ENCODE peak calls at places on chromosomes 12 and 14, in eight cellular contexts. G is HCT116, E is transverse colon, R is upper lobe of left lung, W is Panc1, C is stomach, O is vagina, U is suprapubic skin. T is an unnamed sample.

GRCh38 chr12:3820122-3820521 is 53.1 kb downstream of the PARP11 start:
- DNase-seq in G (no peak), E (no peak), R (no peak), W (no peak), C (no peak), O (no peak), U (no peak), T (no peak)

GRCh38 chr12:108633534-108634224 is at the start of gene SELPLG:
- DNase-seq in G (no peak), E (peak), R (peak), W (no peak), C (peak), O (no peak), U (peak), T (no peak)

GRCh38 chr12:65496617-65497016 is 218.1 kb downstream of the MSRB3 start:
- DNase-seq in G (no peak), E (no peak), R (peak), W (no peak), C (no peak), O (no peak), U (no peak), T (no peak)

GRCh38 chr12:92233346-92234015 is 87.8 kb upstream of the BTG1 start:
- DNase-seq in G (no peak), E (no peak), R (no peak), W (no peak), C (no peak), O (no peak), U (no peak), T (no peak)

GRCh38 chr12:98403385-98403784 is 112.0 kb upstream of the TMPO start:
- DNase-seq in G (no peak), E (no peak), R (no peak), W (no peak), C (no peak), O (no peak), U (no peak), T (no peak)

GRCh38 chr14:59333668-59334067 is 131.5 kb downstream of the GPR135 start:
- DNase-seq in G (no peak), E (no peak), R (no peak), W (no peak), C (no peak), O (no peak), U (no peak), T (no peak)

GRCh38 chr14:74840603-74841030 is 35.3 kb downstream of the PROX2 start:
- DNase-seq in G (no peak), E (no peak), R (no peak), W (no peak), C (no peak), O (no peak), U (no peak), T (no peak)

GRCh38 chr12:47407730-47408129 is 298.1 kb downstream of the RPAP3 start:
- DNase-seq in G (no peak), E (no peak), R (no peak), W (no peak), C (no peak), O (no peak), U (no peak), T (no peak)

GRCh38 chr12:4564819-4565218 is 2.8 kb downstream of the DYRK4 start:
- DNase-seq in G (no peak), E (no peak), R (no peak), W (no peak), C (no peak), O (no peak), U (no peak), T (no peak)

GRCh38 chr12:50032516-50033316 is 7.4 kb upstream of the RACGAP1 start:
- DNase-seq in G (no peak), E (no peak), R (no peak), W (no peak), C (peak), O (no peak), U (no peak), T (no peak)

GRCh38 chr14:91413547-91414474 is 3.8 kb downstream of the CCDC88C start:
- DNase-seq in G (no peak), E (peak), R (peak), W (no peak), C (peak), O (no peak), U (no peak), T (no peak)

GRCh38 chr12:19624000-19624399 is 184.7 kb downstream of the AEBP2 start:
- DNase-seq in G (no peak), E (no peak), R (no peak), W (no peak), C (no peak), O (no peak), U (no peak), T (no peak)

GRCh38 chr12:65593206-65593833 is 231.0 kb upstream of the HMGA2 start:
- DNase-seq in G (no peak), E (no peak), R (no peak), W (no peak), C (no peak), O (no peak), U (no peak), T (no peak)

GRCh38 chr12:49091836-49092085 is 2.8 kb downstream of the DHH start:
- DNase-seq in G (no peak), E (no peak), R (no peak), W (no peak), C (no peak), O (no peak), U (no peak), T (no peak)

GRCh38 chr14:78088941-78089340 is 81.2 kb upstream of the NRXN3 start:
- DNase-seq in G (no peak), E (no peak), R (no peak), W (no peak), C (no peak), O (no peak), U (no peak), T (no peak)

GRCh38 chr12:56884421-56884820 is 49.8 kb downstream of the SDR9C7 start:
- DNase-seq in G (no peak), E (no peak), R (no peak), W (no peak), C (no peak), O (no peak), U (no peak), T (no peak)

GRCh38 chr12:67752226-67752732 is 103.7 kb downstream of the DYRK2 start:
- DNase-seq in G (no peak), E (no peak), R (no peak), W (no peak), C (no peak), O (no peak), U (no peak), T (no peak)

GRCh38 chr12:109645708-109646107 is 67.9 kb upstream of the FAM222A start:
- DNase-seq in G (no peak), E (no peak), R (no peak), W (no peak), C (no peak), O (no peak), U (no peak), T (no peak)

GRCh38 chr14:23359722-23360447 is 5.1 kb downstream of the EFS start:
- DNase-seq in G (no peak), E (no peak), R (no peak), W (no peak), C (no peak), O (peak), U (no peak), T (no peak)

GRCh38 chr12:25323774-25324086 is 73.0 kb upstream of the KRAS start:
- DNase-seq in G (no peak), E (no peak), R (no peak), W (no peak), C (no peak), O (no peak), U (no peak), T (no peak)

GRCh38 chr12:25320123-25321006 is 69.6 kb upstream of the KRAS start:
- DNase-seq in G (no peak), E (no peak), R (no peak), W (no peak), C (no peak), O (no peak), U (no peak), T (no peak)

GRCh38 chr12:25322918-25323773 is 72.4 kb upstream of the KRAS start:
- DNase-seq in G (no peak), E (no peak), R (no peak), W (no peak), C (no peak), O (no peak), U (no peak), T (no peak)

GRCh38 chr12:25321772-25322171 is 71.0 kb upstream of the KRAS start:
- DNase-seq in G (no peak), E (no peak), R (no peak), W (no peak), C (no peak), O (no peak), U (no peak), T (no peak)

GRCh38 chr12:25322351-25322750 is 71.6 kb upstream of the KRAS start:
- DNase-seq in G (no peak), E (no peak), R (no peak), W (no peak), C (no peak), O (no peak), U (no peak), T (no peak)
- H3K4me3 ChIP-seq in G (no peak), E (no peak), R (no peak), W (no peak), C (no peak), O (no peak), U (no peak), T (no peak)

DNA sequence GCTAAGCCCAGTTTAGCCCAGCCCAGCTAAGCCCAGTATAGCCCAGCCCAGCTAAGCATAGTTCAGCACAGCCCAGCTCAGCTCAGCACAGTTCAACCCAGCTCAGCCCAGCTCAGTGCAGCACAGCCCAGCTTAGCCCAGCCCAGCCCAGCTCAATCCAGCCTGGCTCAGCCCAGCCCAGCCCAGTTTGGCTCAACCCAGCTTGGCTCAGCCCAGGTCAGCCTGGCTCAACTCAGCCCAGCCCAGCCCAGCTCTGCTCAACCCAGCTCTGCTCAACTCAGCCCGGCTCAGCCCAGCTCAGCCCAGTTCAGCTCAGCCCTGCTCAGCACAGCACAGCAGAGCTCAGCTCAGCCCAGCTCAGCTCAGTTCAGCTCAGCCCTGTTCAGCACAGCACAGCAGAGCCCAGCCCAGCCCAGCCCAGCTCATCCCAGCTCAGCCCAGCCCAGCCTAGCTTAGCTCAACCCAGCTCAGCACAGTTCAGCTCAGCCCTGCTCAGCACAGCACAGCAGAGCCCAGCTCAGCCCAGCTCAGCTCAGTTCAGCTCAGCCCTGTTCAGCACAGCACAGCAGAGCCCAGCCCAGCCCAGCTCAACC is 330.9 kb downstream of the TMEM121 start:
- DNase-seq in G (no peak), E (peak), R (peak), W (no peak), C (no peak), O (no peak), U (peak), T (no peak)
- TF ChIP-seq POLR2AphosphoS5 in G (no peak), E (no peak), R (no peak), W (no peak), C (no peak), O (no peak), U (no peak), T (no peak)

GRCh38 chr14:70956511-70956910 is 49.3 kb downstream of the PCNX1 start:
- DNase-seq in G (no peak), E (no peak), R (no peak), W (no peak), C (no peak), O (no peak), U (no peak), T (no peak)

GRCh38 chr14:70947739-70948138 is 40.5 kb downstream of the PCNX1 start:
- DNase-seq in G (no peak), E (no peak), R (no peak), W (no peak), C (no peak), O (no peak), U (no peak), T (no peak)

GRCh38 chr14:70954068-70954467 is 46.8 kb downstream of the PCNX1 start:
- DNase-seq in G (no peak), E (no peak), R (no peak), W (no peak), C (no peak), O (no peak), U (no peak), T (no peak)

GRCh38 chr14:70955543-70956480 is 48.6 kb downstream of the PCNX1 start:
- DNase-seq in G (no peak), E (no peak), R (no peak), W (no peak), C (no peak), O (no peak), U (no peak), T (no peak)

DNA sequence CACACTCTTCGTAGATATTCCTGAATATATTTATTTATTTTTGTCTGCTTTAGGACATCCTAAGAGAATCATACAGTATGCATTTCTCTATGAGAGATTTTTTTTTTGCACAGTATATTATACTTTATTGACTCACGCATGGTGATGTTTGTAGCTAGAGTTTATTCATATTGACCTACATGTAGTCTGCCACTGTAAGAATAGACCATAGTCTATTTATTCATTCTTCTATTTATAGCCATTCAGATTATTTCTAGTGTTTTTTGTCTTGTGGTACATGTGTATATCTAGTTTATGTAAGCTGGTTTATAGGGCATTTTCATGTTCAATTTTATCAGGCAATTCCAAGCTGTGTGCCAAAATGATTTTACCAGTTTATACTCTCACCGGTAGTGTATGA is 45.2 kb downstream of the PCNX1 start:
- DNase-seq in G (no peak), E (no peak), R (no peak), W (no peak), C (no peak), O (no peak), U (no peak), T (no peak)
- H3K4me3 ChIP-seq in G (no peak), E (no peak), R (no peak), W (no peak), C (no peak), O (no peak), U (no peak), T (no peak)

GRCh38 chr12:54024127-54024526 is 4.1 kb upstream of the HOXC6 start:
- DNase-seq in G (no peak), E (no peak), R (no peak), W (no peak), C (no peak), O (no peak), U (no peak), T (no peak)

GRCh38 chr12:54024581-54024980 is 3.7 kb upstream of the HOXC6 start:
- DNase-seq in G (no peak), E (no peak), R (no peak), W (no peak), C (no peak), O (no peak), U (no peak), T (no peak)

GRCh38 chr12:54027442-54027786 is 826 bp upstream of the HOXC6 start:
- DNase-seq in G (no peak), E (no peak), R (no peak), W (no peak), C (no peak), O (no peak), U (no peak), T (no peak)

GRCh38 chr12:54026640-54027441 is 1.4 kb upstream of the HOXC6 start:
- DNase-seq in G (no peak), E (no peak), R (no peak), W (no peak), C (no peak), O (no peak), U (no peak), T (no peak)

GRCh38 chr12:54025507-54026393 is 2.5 kb upstream of the HOXC6 start:
- DNase-seq in G (no peak), E (no peak), R (no peak), W (no peak), C (no peak), O (no peak), U (no peak), T (no peak)
- TF ChIP-seq POLR2AphosphoS5 in G (no peak), E (no peak), R (no peak), W (no peak), C (no peak), O (no peak), U (no peak), T (no peak)